ENCODE peak calls at places on chromosomes 2 and 18, in nine cellular contexts. J is left kidney, G is chondrocyte, W is NCI-H2081, E is lower lobe of right lung, T is body of pancreas, R is brain microvascular endothelial cell, H is NCI-H460, S is upper lobe of left lung. Y is an unnamed sample.

GRCh38 chr2:45237850-45238542 is 228.7 kb upstream of the SIX2 start:
- DNase-seq in J (no peak), G (no peak), W (no peak), E (no peak), T (no peak), R (peak), H (peak), S (no peak), Y (no peak)

GRCh38 chr2:120559401-120559800 is 176.3 kb upstream of the GLI2 start:
- DNase-seq in J (no peak), G (no peak), W (no peak), E (no peak), T (no peak), R (peak), H (no peak), S (no peak), Y (no peak)

GRCh38 chr2:168593713-168594112 is 137.6 kb downstream of the CERS6 start:
- DNase-seq in J (no peak), G (no peak), W (no peak), E (no peak), T (no peak), R (no peak), H (no peak), S (no peak), Y (no peak)

GRCh38 chr2:158600155-158600802 is 143.5 kb downstream of the PKP4 start:
- DNase-seq in J (no peak), G (no peak), W (no peak), E (no peak), T (peak), R (peak), H (peak), S (peak), Y (no peak)

GRCh38 chr2:26612034-26612433 is 29.1 kb downstream of the CIB4 start:
- DNase-seq in J (no peak), G (no peak), W (no peak), E (no peak), T (no peak), R (no peak), H (no peak), S (no peak), Y (no peak)

GRCh38 chr2:9247786-9248185 is 41.2 kb downstream of the ASAP2 start:
- DNase-seq in J (peak), G (no peak), W (no peak), E (no peak), T (peak), R (no peak), H (peak), S (no peak), Y (no peak)

GRCh38 chr2:28321426-28321825 is 71.2 kb upstream of the FOSL2 start:
- DNase-seq in J (no peak), G (no peak), W (no peak), E (no peak), T (no peak), R (peak), H (no peak), S (no peak), Y (no peak)

GRCh38 chr2:127901339-127902072 is 15.8 kb upstream of the AMMECR1L start:
- DNase-seq in J (no peak), G (no peak), W (no peak), E (no peak), T (peak), R (peak), H (no peak), S (no peak), Y (no peak)

GRCh38 chr2:149989447-149990063 is 402.0 kb upstream of the MMADHC start:
- DNase-seq in J (no peak), G (no peak), W (no peak), E (no peak), T (peak), R (no peak), H (no peak), S (no peak), Y (no peak)

GRCh38 chr2:112876971-112877361 is 34.0 kb upstream of the IL37 start:
- DNase-seq in J (no peak), G (no peak), W (no peak), E (no peak), T (no peak), R (no peak), H (no peak), S (no peak), Y (no peak)

GRCh38 chr18:12592597-12593127 is 65.2 kb downstream of the SPIRE1 start:
- DNase-seq in J (no peak), G (no peak), W (no peak), E (no peak), T (no peak), R (no peak), H (no peak), S (no peak), Y (no peak)

GRCh38 chr2:68317971-68318685 is 1.6 kb downstream of the CNRIP1 start:
- DNase-seq in J (no peak), G (no peak), W (no peak), E (no peak), T (no peak), R (no peak), H (no peak), S (no peak), Y (no peak)

GRCh38 chr2:221810216-221810615 is 238.1 kb upstream of the EPHA4 start:
- DNase-seq in J (peak), G (no peak), W (no peak), E (no peak), T (no peak), R (no peak), H (no peak), S (no peak), Y (no peak)

GRCh38 chr2:16473575-16473974 is 192.1 kb downstream of the CYRIA start:
- DNase-seq in J (no peak), G (no peak), W (no peak), E (no peak), T (no peak), R (no peak), H (no peak), S (no peak), Y (no peak)

GRCh38 chr2:238108423-238109201 is 8.5 kb downstream of the ESPNL start:
- DNase-seq in J (peak), G (peak), W (no peak), E (peak), T (no peak), R (no peak), H (no peak), S (no peak), Y (no peak)

GRCh38 chr18:12233378-12233777 is 20.8 kb upstream of the CIDEA start:
- DNase-seq in J (no peak), G (no peak), W (no peak), E (no peak), T (no peak), R (peak), H (no peak), S (no peak), Y (no peak)

Y was measured in progenitor cell of endocrine pancreas.